ENCODE peak calls at places on chromosomes 1 and 21, in four cellular contexts. X is prostate gland, M is suprapubic skin, G is gastrocnemius medialis. O is an unnamed sample.
A peak's percentile ranks its signal among the peaks of the same experiment; 100 is the strongest.

GRCh38 chr1:156163712-156164464 is 10.5 kb downstream of the SEMA4A start:
- DNase-seq in X (no peak), G (no peak), M (no peak), O (no peak)

GRCh38 chr1:44640178-44640865 is 34.0 kb downstream of the TMEM53 start:
- DNase-seq in M (no peak), X (no peak), G (peak; percentile 74), O (no peak)

GRCh38 chr1:233242827-233243483 is 52.6 kb downstream of the PCNX2 start:
- DNase-seq in X (no peak), M (no peak), G (no peak), O (no peak)

GRCh38 chr1:206581571-206581981 is 30.7 kb downstream of the EIF2D start:
- DNase-seq in M (no peak), G (no peak), X (no peak), O (no peak)

GRCh38 chr1:169890761-169891538 is 2.7 kb downstream of the SCYL3 start:
- DNase-seq in G (no peak), X (peak; percentile 88), M (no peak), O (no peak)

GRCh38 chr1:203271018-203271743 is 34.1 kb upstream of the BTG2 start:
- DNase-seq in G (peak; percentile 65), M (no peak), X (peak; percentile 83), O (peak; percentile 84)

GRCh38 chr21:36630485-36631206 is 68.3 kb upstream of the SIM2 start:
- DNase-seq in G (peak; percentile 11), X (peak; percentile 33), M (no peak), O (peak; percentile 27)

GRCh38 chr1:236774926-236775325 is 20.2 kb upstream of the MTR start:
- DNase-seq in G (no peak), M (no peak), X (no peak), O (no peak)

GRCh38 chr1:174021611-174022079 is 512 bp downstream of the RC3H1 start:
- DNase-seq in X (peak; percentile 34), M (no peak), G (peak; percentile 50), O (peak; percentile 88)

GRCh38 chr21:34926784-34927548 is 122.1 kb downstream of the RUNX1 start:
- DNase-seq in X (no peak), G (no peak), M (no peak), O (no peak)

GRCh38 chr1:38038836-38039235 is 7.8 kb downstream of the POU3F1 start:
- DNase-seq in M (no peak), X (no peak), G (no peak), O (no peak)

GRCh38 chr1:152866321-152866720 is 6.5 kb downstream of the LCE7A start:
- DNase-seq in X (no peak), M (no peak), G (no peak), O (no peak)

GRCh38 chr1:47445823-47446567 is 8.2 kb downstream of the FOXD2 start:
- DNase-seq in X (no peak), M (no peak), G (no peak), O (no peak)

GRCh38 chr1:245232936-245233335 is 78.2 kb downstream of the KIF26B start:
- DNase-seq in M (no peak), G (no peak), X (no peak), O (no peak)

GRCh38 chr1:211752317-211752716 is 76.9 kb upstream of the NEK2 start:
- DNase-seq in X (no peak), G (no peak), M (no peak), O (no peak)

GRCh38 chr1:230784163-230784562 is 37.0 kb downstream of the CAPN9 start:
- DNase-seq in M (no peak), X (no peak), G (no peak), O (peak; percentile 48)

GRCh38 chr1:202880062-202880461 is 8.9 kb downstream of the RABIF start:
- DNase-seq in M (no peak), G (no peak), X (no peak), O (no peak)

GRCh38 chr1:204619721-204620120 is 65.8 kb downstream of the LRRN2 start:
- DNase-seq in X (no peak), G (no peak), M (no peak), O (no peak)

GRCh38 chr1:231020139-231020601 is 19.9 kb downstream of the FAM89A start:
- DNase-seq in M (no peak), G (no peak), X (no peak), O (peak; percentile 82)

GRCh38 chr1:79198841-79199240 is 192.3 kb upstream of the ADGRL4 start:
- DNase-seq in M (no peak), X (no peak), G (no peak), O (no peak)

GRCh38 chr21:29384608-29385359 is 86.1 kb downstream of the BACH1 start:
- DNase-seq in G (no peak), M (no peak), X (no peak), O (no peak)

GRCh38 chr1:232049335-232049734 is 422.7 kb downstream of the DISC1 start:
- DNase-seq in X (no peak), M (no peak), G (no peak), O (no peak)

GRCh38 chr1:4657920-4658585 is 3.6 kb downstream of the AJAP1 start:
- DNase-seq in G (no peak), M (no peak), X (no peak), O (no peak)

DNA sequence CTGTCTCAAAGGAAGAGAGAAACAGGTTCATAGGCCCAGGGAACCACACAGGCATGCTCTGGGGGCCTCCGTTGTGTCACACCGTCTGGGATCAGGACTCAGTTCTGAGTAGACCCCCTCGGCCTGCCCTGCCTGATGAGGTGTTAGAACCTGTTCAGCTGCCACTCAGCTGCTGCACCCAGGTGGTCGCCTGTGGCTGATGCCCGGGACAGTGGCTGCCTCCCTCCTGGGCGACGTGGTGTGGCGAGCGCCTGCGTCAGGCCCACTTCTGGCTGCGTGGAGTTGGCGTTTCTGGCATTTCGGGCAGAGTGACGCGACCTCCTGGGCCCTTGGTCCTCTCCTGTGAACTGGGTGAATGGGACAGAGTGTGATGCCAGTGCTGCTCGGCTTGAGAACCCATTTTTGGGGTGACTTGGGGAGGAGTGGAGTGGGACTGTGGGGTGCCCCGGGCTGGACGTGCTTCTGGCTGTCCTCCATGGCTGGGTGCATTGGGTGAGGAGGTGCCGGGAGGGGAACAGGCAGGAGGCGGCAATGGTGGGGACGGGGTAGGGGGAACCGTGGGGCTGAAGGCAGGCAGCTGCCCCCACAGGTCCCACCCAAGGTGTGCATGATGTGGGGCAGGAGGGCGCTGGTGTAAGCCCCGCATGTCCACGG is 10.8 kb downstream of the CFAP410 start:
- DNase-seq in M (no peak), X (no peak), G (no peak), O (no peak)
- TF ChIP-seq POLR2A in M (no peak), X (no peak), G (no peak), O (no peak)

DNA sequence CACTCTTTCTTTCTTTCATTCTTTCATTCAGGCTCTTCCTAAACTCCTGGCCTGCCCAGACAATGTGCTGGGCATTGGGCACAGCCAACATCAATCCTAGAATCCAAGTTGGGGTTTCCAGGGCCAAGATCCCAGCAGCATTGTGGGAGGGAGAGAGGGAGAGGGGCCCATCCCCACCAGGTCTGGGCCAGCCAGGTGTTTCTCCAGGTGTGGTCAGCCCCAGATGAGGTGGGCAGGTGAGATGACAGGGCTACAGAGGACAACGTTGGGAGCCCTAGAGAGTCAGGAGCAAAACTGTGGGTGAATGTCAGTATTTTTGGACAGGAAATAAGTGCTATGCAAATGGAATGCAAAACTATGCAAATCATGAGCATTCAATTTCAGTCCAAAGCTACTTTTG is 140.0 kb upstream of the IGSF21 start:
- DNase-seq in G (no peak), X (no peak), M (no peak), O (no peak)
- TF ChIP-seq POLR2A in G (no peak), X (no peak), M (no peak), O (no peak)

GRCh38 chr1:2412395-2412772 is at the start of gene PEX10:
- DNase-seq in X (peak; percentile 96), G (peak; percentile 94), M (peak; percentile 99), O (peak; percentile 100)
- TF ChIP-seq POLR2A in X (no peak), G (peak; percentile 34), M (no peak), O (no peak)

GRCh38 chr1:82329226-82329625 is 528.5 kb downstream of the ADGRL2 start:
- DNase-seq in X (no peak), G (no peak), M (no peak), O (no peak)
- TF ChIP-seq POLR2A in X (no peak), G (no peak), M (no peak), O (no peak)

DNA sequence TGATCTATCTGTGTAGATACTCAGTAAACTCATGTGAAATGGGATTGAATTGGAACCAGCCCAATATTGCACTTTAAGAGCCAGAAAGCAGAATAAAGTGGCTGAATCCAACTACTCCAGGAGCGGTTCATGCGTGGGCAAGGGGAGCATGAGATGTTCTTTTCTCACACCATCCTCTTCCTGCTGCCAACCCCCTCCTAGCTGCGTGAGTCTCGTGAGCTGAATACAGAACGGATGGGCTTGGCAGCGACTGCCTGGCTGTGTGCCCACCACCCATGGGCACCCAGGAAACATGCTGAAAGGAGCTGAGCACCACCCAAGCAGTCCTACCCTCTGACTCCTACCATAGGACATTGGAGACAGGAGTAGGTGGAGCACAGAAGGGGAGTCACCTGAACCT is 128.4 kb downstream of the ELAVL4 start:
- DNase-seq in M (no peak), X (no peak), G (no peak), O (no peak)
- TF ChIP-seq POLR2A in M (no peak), X (no peak), G (no peak), O (no peak)

GRCh38 chr1:12184008-12184681 is 17.4 kb downstream of the TNFRSF1B start:
- DNase-seq in M (peak; percentile 95), G (peak; percentile 73), X (peak; percentile 21), O (peak; percentile 72)

GRCh38 chr1:12185556-12186276 is 18.9 kb downstream of the TNFRSF1B start:
- DNase-seq in X (no peak), G (no peak), M (no peak), O (no peak)

GRCh38 chr1:12185036-12185435 is 18.2 kb downstream of the TNFRSF1B start:
- DNase-seq in G (no peak), X (no peak), M (no peak), O (no peak)

GRCh38 chr1:12188115-12188514 is 21.3 kb downstream of the TNFRSF1B start:
- DNase-seq in G (no peak), M (no peak), X (no peak), O (no peak)

GRCh38 chr1:12186277-12186985 is 19.6 kb downstream of the TNFRSF1B start:
- DNase-seq in M (no peak), X (no peak), G (no peak), O (no peak)
- TF ChIP-seq POLR2A in M (no peak), X (no peak), G (no peak), O (no peak)

GRCh38 chr1:54406339-54407181 is at the start of gene SSBP3:
- DNase-seq in X (peak; percentile 91), M (peak; percentile 94), G (peak; percentile 87), O (peak; percentile 87)
- TF ChIP-seq POLR2A in X (peak; percentile 95), M (peak; percentile 77), G (peak; percentile 97), O (no peak)

O was measured in lower leg skin.